ENCODE peak calls at places on chromosomes 12 and 14, in five cellular contexts. W is aorta, S is cardiac fibroblast, C is neural progenitor cell, K is GM12865. D is an unnamed sample.

GRCh38 chr12:67457136-67457535 is 188.0 kb downstream of the CAND1 start:
- DNase-seq in W (no peak), S (no peak), C (no peak), K (no peak), D (peak; percentile 23)

GRCh38 chr12:19030180-19030579 is 99.4 kb upstream of the PLEKHA5 start:
- DNase-seq in W (no peak), S (no peak), C (no peak), K (no peak), D (peak; percentile 19)

GRCh38 chr12:120774169-120774916 is 48.7 kb downstream of the ACADS start:
- DNase-seq in W (no peak), S (no peak), C (no peak), K (no peak), D (no peak)

GRCh38 chr12:51834411-51834810 is 14.1 kb downstream of the FIGNL2 start:
- DNase-seq in W (no peak), S (no peak), C (no peak), K (no peak), D (no peak)

GRCh38 chr12:108240027-108240785 is 98.9 kb downstream of the CMKLR1 start:
- DNase-seq in W (no peak), S (no peak), C (no peak), K (no peak), D (no peak)

GRCh38 chr14:59294662-59294992 is 106.2 kb downstream of the DAAM1 start:
- DNase-seq in W (no peak), S (peak; percentile 61), C (no peak), K (no peak), D (peak; percentile 98)

GRCh38 chr12:19288603-19289244 is 150.6 kb upstream of the AEBP2 start:
- DNase-seq in W (no peak), S (peak; percentile 63), C (peak; percentile 37), K (peak; percentile 38), D (peak; percentile 74)

GRCh38 chr14:51138353-51139103 is 43.6 kb upstream of the TRIM9 start:
- DNase-seq in W (no peak), S (no peak), C (no peak), K (no peak), D (no peak)

GRCh38 chr14:83894519-83894918 is 1635.4 kb upstream of the FLRT2 start:
- DNase-seq in W (no peak), S (no peak), C (no peak), K (no peak), D (no peak)

GRCh38 chr12:121132601-121133481 is at the start of gene P2RX7:
- DNase-seq in W (peak; percentile 91), S (peak; percentile 66), C (peak; percentile 48), K (peak; percentile 73), D (peak; percentile 41)

GRCh38 chr14:31360919-31361662 is 59.3 kb downstream of the HEATR5A start:
- DNase-seq in W (no peak), S (no peak), C (no peak), K (no peak), D (peak; percentile 7)

GRCh38 chr14:41605550-41606248 is 977 bp upstream of the LRFN5 start:
- DNase-seq in W (no peak), S (peak; percentile 67), C (peak; percentile 75), K (no peak), D (peak; percentile 53)

GRCh38 chr14:24366664-24367505 is 1.1 kb upstream of the NFATC4 start:
- DNase-seq in W (peak; percentile 94), S (peak; percentile 99), C (peak; percentile 97), K (peak; percentile 69), D (peak; percentile 97)

GRCh38 chr14:95505030-95505589 is 11.3 kb downstream of the SYNE3 start:
- DNase-seq in W (peak; percentile 34), S (no peak), C (no peak), K (peak; percentile 38), D (no peak)

GRCh38 chr14:88895116-88895515 is 70.7 kb downstream of the TTC8 start:
- DNase-seq in W (no peak), S (peak; percentile 23), C (no peak), K (no peak), D (peak; percentile 10)

GRCh38 chr12:64578556-64578955 is 31.7 kb upstream of the RASSF3 start:
- DNase-seq in W (no peak), S (no peak), C (no peak), K (no peak), D (no peak)

GRCh38 chr14:75482366-75482765 is 39.9 kb upstream of the BATF start:
- DNase-seq in W (no peak), S (no peak), C (no peak), K (no peak), D (no peak)

GRCh38 chr12:104519190-104519857 is 62.6 kb downstream of the CHST11 start:
- DNase-seq in W (no peak), S (no peak), C (no peak), K (no peak), D (no peak)
- H3K4me3 ChIP-seq in W (no peak overlapping the region), S (no peak overlapping the region), C (no peak overlapping the region), K (no peak overlapping the region), D (no peak overlapping the region)

GRCh38 chr14:34021096-34021495 is 70.2 kb upstream of the EGLN3 start:
- DNase-seq in W (no peak), S (no peak), C (no peak), K (no peak), D (no peak)

GRCh38 chr14:34018125-34018524 is 67.3 kb upstream of the EGLN3 start:
- DNase-seq in W (no peak), S (no peak), C (no peak), K (no peak), D (no peak)

GRCh38 chr14:34020014-34020413 is 69.1 kb upstream of the EGLN3 start:
- DNase-seq in W (no peak), S (no peak), C (no peak), K (no peak), D (no peak)

GRCh38 chr14:34014936-34015335 is 64.1 kb upstream of the EGLN3 start:
- DNase-seq in W (no peak), S (no peak), C (no peak), K (no peak), D (no peak)

DNA sequence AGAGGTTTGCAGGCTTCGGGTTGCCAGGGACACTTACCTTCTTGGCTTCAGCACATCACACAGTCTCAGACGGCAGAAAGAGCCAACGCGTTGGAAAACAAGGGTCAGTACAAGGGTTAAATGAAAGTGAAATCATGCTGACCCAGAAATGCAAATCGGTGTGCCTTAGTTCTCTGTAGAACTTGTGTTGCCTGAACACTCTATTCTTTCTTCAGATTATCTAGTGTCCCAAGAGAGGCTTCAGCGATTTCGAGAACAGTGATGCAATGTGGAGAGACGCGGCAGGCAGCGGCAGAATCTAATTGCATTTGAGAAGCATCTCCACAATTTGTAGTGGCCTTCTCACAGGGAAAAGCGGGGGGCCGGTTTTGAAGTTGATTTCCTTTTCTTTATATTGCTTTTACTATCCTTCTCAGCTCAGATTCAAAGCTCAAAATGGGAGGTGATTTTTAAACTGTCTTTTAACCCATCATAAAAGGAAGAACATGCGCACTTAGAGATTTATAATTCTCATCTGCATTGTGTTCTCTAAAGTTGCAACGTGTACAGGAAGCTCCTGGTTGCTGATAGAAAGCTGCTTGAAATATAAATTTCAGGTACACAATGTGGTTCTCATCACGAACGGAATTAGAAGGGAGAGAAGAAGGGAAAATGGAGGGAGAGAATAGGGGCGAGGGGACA is 67.8 kb upstream of the EGLN3 start:
- DNase-seq in W (no peak), S (peak; percentile 58), C (no peak), K (peak; percentile 57), D (peak; percentile 34)
- H3K4me3 ChIP-seq in W (peak overlapping the region; percentile 54), S (no peak overlapping the region), C (no peak overlapping the region), K (peak overlapping the region; percentile 49), D (peak overlapping the region; percentile 25)

GRCh38 chr12:2689879-2690278 is 104.9 kb upstream of the FKBP4 start:
- DNase-seq in W (no peak), S (no peak), C (peak; percentile 21), K (no peak), D (no peak)

GRCh38 chr12:2692156-2692555 is 102.6 kb upstream of the FKBP4 start:
- DNase-seq in W (no peak), S (no peak), C (no peak), K (no peak), D (no peak)

GRCh38 chr12:2690348-2691000 is 104.3 kb upstream of the FKBP4 start:
- DNase-seq in W (no peak), S (no peak), C (no peak), K (no peak), D (no peak)

GRCh38 chr12:2691340-2692111 is 103.2 kb upstream of the FKBP4 start:
- DNase-seq in W (no peak), S (no peak), C (peak; percentile 72), K (peak; percentile 74), D (no peak)

GRCh38 chr12:2691001-2691339 is 103.8 kb upstream of the FKBP4 start:
- DNase-seq in W (no peak), S (peak; percentile 12), C (peak; percentile 74), K (peak; percentile 42), D (no peak)
- H3K4me3 ChIP-seq in W (no peak overlapping the region), S (peak overlapping the region; percentile 21), C (peak overlapping the region; percentile 67), K (peak overlapping the region; percentile 59), D (no peak overlapping the region)

DNA sequence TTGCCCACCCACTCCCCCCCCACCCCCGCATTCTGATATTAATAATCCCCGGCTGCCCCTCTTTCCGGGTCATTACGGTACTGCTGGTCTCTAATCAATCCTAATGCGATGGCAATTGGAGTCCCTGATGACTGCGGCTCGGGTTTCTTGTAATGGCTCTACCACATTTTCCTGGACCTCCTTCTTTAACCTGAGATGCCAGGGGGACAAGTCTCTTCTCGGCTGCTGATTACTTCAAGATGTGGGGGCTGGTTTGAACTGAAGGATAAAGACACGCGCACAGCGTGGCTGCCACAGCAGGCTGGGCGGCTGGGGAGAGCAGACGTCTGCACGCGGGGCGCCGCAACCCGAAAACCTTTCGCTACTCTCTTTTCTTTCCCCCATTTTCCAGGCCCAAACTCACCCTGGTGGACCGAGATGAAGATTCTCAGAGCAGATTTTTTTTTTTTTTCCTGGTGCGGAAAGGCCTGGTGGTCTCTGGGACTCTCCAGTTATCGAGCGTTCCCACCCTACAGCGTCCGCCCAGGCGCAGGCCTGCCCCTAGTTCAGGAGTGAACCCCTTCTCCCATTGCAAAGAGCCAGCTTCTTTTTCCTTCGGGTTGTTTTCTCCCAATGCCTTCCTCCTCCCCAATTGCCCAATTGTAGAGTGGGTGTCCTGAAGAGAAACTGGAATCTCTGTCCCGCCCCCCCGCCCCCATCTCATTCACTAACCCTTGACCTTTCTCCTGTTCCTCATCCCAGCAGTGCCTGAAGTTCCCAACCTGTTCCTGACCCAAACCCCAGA is 6.0 kb upstream of the SIX1 start:
- DNase-seq in W (no peak), S (no peak), C (peak; percentile 65), K (no peak), D (no peak)
- H3K4me3 ChIP-seq in W (no peak overlapping the region), S (no peak overlapping the region), C (peak overlapping the region; percentile 62), K (no peak overlapping the region), D (no peak overlapping the region)

GRCh38 chr12:90965204-90965603 is 10.2 kb upstream of the CCER1 start:
- DNase-seq in W (no peak), S (no peak), C (no peak), K (no peak), D (no peak)

GRCh38 chr12:90970471-90970870 is 15.5 kb upstream of the CCER1 start:
- DNase-seq in W (no peak), S (peak; percentile 3), C (no peak), K (no peak), D (no peak)

GRCh38 chr12:90974286-90974685 is 19.3 kb upstream of the CCER1 start:
- DNase-seq in W (no peak), S (no peak), C (no peak), K (no peak), D (peak; percentile 31)

GRCh38 chr12:90969851-90970250 is 14.9 kb upstream of the CCER1 start:
- DNase-seq in W (no peak), S (no peak), C (no peak), K (no peak), D (no peak)

GRCh38 chr12:90970911-90971310 is 15.9 kb upstream of the CCER1 start:
- DNase-seq in W (no peak), S (no peak), C (no peak), K (no peak), D (no peak)
- H3K4me3 ChIP-seq in W (no peak overlapping the region), S (no peak overlapping the region), C (no peak overlapping the region), K (no peak overlapping the region), D (no peak overlapping the region)